ENCODE peak calls at places on chromosomes 11 and 22, in four cellular contexts. G, V, K and U are unnamed samples.

GRCh38 chr11:118868659-118869058 is 15.0 kb upstream of the CXCR5 start:
- DNase-seq in G (no peak), V (no peak), K (no peak), U (no peak)

GRCh38 chr11:32420937-32421532 is 14.3 kb downstream of the WT1 start:
- DNase-seq in G (no peak), V (no peak), K (peak), U (no peak)

GRCh38 chr11:130315354-130315970 is 745 bp upstream of the ZBTB44 start:
- DNase-seq in G (peak), V (no peak), K (peak), U (no peak)

GRCh38 chr11:66316849-66317251 is at the start of gene CD248:
- DNase-seq in G (no peak), V (no peak), K (peak), U (peak)

GRCh38 chr11:102730036-102730815 is 5.5 kb upstream of the MMP8 start:
- DNase-seq in G (no peak), V (no peak), K (no peak), U (no peak)

GRCh38 chr11:28342704-28343103 is 234.5 kb downstream of the METTL15 start:
- DNase-seq in G (no peak), V (no peak), K (no peak), U (no peak)

GRCh38 chr22:19065929-19066328 is 56.3 kb downstream of the DGCR2 start:
- DNase-seq in G (no peak), V (no peak), K (no peak), U (no peak)

GRCh38 chr11:73982595-73982989 is at the start of gene UCP2:
- DNase-seq in G (peak), V (no peak), K (peak), U (peak)

GRCh38 chr11:1559103-1559951 is 12.7 kb downstream of the DUSP8 start:
- DNase-seq in G (no peak), V (peak), K (no peak), U (no peak)

GRCh38 chr11:72773291-72773690 is 20.6 kb downstream of the STARD10 start:
- DNase-seq in G (no peak), V (peak), K (no peak), U (no peak)

GRCh38 chr11:92854162-92854561 is 115.3 kb upstream of the MTNR1B start:
- DNase-seq in G (no peak), V (no peak), K (no peak), U (no peak)

GRCh38 chr11:109808569-109808968 is 284.6 kb upstream of the ZC3H12C start:
- DNase-seq in G (no peak), V (no peak), K (peak), U (no peak)

GRCh38 chr11:68373189-68373809 is 60.9 kb downstream of the LRP5 start:
- DNase-seq in G (no peak), V (peak), K (no peak), U (no peak)

GRCh38 chr22:38199826-38200559 is 1.8 kb upstream of the MAFF start:
- DNase-seq in G (no peak), V (no peak), K (no peak), U (no peak)

GRCh38 chr22:43244385-43244784 is 57.5 kb upstream of the TTLL12 start:
- DNase-seq in G (no peak), V (no peak), K (no peak), U (no peak)
- TF ChIP-seq CTCF in G (no peak), V (no peak), K (no peak), U (peak)

DNA sequence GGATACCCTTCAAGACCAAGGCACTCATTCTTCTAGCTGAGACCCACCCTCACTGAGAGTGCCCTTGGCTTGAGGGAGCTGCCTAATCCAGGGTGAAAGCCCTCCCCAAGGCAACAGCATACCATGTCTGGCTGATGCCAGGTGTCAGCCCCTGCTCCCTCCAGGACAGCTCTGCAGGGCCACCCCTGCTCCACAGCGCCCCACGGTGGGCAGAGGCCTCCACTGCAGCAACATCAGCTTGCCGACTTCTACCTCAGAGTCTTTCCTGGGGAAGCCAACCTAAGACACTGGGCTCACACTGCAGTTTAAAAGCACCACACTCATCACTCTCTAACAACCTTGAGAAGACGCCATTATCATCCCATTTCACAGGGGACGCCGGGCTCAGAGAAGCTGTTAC is 29.0 kb downstream of the TTLL1 start:
- DNase-seq in G (no peak), V (no peak), K (peak), U (no peak)
- TF ChIP-seq CTCF in G (no peak), V (peak), K (peak), U (no peak)

GRCh38 chr11:8564526-8564925 is 29.5 kb downstream of the STK33 start:
- DNase-seq in G (no peak), V (no peak), K (no peak), U (no peak)
- TF ChIP-seq CTCF in G (no peak), V (no peak), K (no peak), U (no peak)

DNA sequence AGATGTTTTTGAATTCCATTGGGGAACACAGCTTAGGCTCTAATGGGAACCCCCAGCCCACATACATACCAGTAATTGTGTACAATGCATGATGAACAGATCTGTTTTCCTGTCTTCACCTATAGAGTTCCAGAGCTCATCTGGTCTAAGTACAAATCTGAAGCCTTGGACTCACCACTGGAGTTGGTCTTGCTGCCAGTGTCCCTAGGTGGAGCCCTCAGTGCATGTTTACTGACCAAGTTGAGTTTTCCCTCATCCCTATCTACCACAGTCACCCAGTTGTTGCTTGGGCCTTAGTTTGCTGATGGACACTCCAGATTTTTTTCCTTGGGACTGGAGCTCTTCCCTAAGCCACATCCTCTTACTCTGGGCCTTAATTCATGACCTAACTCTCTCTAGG is 159.2 kb upstream of the DDI1 start:
- DNase-seq in G (no peak), V (no peak), K (no peak), U (no peak)
- TF ChIP-seq CTCF in G (no peak), V (peak), K (no peak), U (no peak)

DNA sequence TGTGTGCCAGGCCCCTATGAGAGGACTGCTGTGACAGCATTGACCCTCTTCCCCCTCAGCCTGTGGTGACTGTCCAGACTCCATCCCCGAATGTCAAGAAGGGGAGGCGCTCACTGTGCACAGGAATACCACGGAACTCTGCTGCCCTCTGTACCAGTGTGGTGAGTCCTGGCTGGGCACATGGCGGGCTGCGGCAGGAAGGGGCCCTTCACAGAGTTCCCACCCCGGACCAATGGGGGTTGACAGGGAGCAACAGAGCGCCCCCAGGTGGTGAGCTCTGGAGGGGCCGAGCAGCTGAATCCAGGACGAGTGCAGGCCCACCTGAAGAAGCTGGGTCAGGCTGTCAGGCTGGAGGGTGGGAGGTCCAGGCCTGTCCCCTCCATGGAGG is 83.8 kb upstream of the MYOD1 start:
- DNase-seq in G (no peak), V (no peak), K (no peak), U (no peak)
- TF ChIP-seq CTCF in G (no peak), V (no peak), K (no peak), U (no peak)

DNA sequence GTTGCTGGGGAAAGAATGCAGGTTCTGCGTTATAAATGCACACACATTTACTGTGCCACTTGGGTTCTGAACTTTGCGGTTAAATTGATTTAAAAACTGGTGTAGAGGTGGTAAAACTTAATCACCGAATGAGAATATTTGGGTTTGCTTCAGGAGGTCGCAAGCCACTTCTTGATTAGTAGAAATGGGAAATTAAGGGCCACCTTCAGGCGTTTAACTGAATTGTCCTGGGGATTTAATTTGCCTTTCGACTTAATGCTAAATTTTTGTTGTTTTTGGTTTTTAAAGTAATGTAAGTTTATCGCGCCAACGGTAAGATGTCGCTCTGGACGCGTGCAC is 460 bp upstream of the NCR3LG1 start:
- DNase-seq in G (no peak), V (no peak), K (no peak), U (no peak)
- TF ChIP-seq CTCF in G (no peak), V (peak), K (peak), U (no peak)